ENCODE peak calls at places on chromosomes 16 and 17, in four cellular contexts. D is upper lobe of left lung, I is endothelial cell, J is B cell. K is an unnamed sample.

GRCh38 chr16:48366165-48367093 is 18.8 kb downstream of the SIAH1 start:
- DNase-seq in I (peak), J (peak), D (no peak), K (peak)

GRCh38 chr17:16926591-16927451 is 45.1 kb downstream of the TNFRSF13B start:
- DNase-seq in J (no peak), D (no peak), I (no peak), K (no peak)

GRCh38 chr16:67953641-67954375 is 9.9 kb upstream of the LCAT start:
- DNase-seq in J (no peak), D (no peak), I (no peak), K (no peak)

GRCh38 chr17:918102-918740 is 61.4 kb downstream of the NXN start:
- DNase-seq in I (no peak), J (no peak), D (no peak), K (no peak)

GRCh38 chr17:82765357-82765756 is 13.5 kb downstream of the TBCD start:
- DNase-seq in I (no peak), D (no peak), J (no peak), K (no peak)

GRCh38 chr17:32575865-32576264 is 89.1 kb downstream of the CDK5R1 start:
- DNase-seq in D (no peak), J (no peak), I (no peak), K (no peak)

GRCh38 chr17:28225271-28225670 is 93.7 kb upstream of the TMEM97 start:
- DNase-seq in I (no peak), J (no peak), D (no peak), K (no peak)

GRCh38 chr17:7177954-7178477 is 1.2 kb downstream of the ASGR1 start:
- DNase-seq in J (no peak), I (peak), D (no peak), K (peak)

GRCh38 chr16:87172632-87173031 is 144.6 kb downstream of the C16orf95 start:
- DNase-seq in I (no peak), D (no peak), J (no peak), K (no peak)

GRCh38 chr17:70235252-70235651 is 65.9 kb downstream of the KCNJ2 start:
- DNase-seq in J (no peak), D (no peak), I (no peak), K (no peak)

GRCh38 chr17:73539176-73539575 is 105.1 kb downstream of the SDK2 start:
- DNase-seq in J (no peak), D (no peak), I (no peak), K (no peak)

DNA sequence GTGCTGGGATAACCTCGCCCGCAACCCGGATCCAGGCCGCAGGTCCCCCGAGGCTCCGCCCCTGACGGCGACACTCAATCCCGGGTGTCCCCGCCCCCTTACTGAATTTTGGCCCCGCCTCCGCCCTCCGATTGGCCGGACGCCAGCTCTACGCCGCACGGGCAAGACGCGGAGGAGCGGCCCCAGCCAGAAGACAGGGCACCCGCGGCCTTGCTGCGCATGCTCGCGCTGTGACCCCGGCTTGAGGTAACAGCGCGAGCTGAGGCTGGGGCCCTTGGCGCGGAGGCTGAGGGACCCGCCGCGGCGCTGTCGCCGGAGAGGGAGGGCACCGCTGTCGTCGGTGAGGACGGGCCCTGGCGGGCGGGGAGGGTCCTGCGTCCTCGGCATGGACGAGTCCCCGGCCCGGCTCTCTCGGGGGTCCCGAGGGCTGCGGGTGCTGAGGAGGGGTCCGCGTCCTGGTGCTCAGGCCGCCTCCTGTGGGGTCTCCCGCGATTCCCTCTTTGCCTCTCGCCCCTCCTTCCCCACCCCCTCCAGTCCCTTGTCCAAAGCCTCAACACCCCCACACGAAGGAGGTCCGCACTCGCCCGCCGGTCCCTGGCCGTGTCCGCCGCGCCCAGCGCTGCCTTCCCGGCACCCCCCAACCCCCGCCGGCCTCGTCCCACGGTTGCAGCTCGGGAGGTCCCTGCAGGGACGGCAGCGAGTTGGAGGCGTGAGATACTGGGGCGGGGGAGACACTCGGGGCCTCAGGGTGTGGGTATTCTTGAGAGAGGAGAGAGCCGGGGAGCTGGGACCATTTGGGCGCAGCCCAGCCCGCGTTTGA is at the start of gene FLYWCH2:
- DNase-seq in D (peak), J (peak), I (peak), K (peak)
- TF ChIP-seq CTCF in D (peak), J (no peak), I (peak), K (no peak)

GRCh38 chr17:52297230-52298010 is 138.9 kb upstream of the CA10 start:
- DNase-seq in I (no peak), J (no peak), D (no peak), K (no peak)
- TF ChIP-seq CTCF in I (no peak), J (no peak), D (no peak), K (no peak)

GRCh38 chr17:20114466-20114865 is 105.3 kb downstream of the SPECC1 start:
- DNase-seq in I (no peak), D (no peak), J (no peak), K (no peak)

GRCh38 chr17:20118280-20118679 is 109.1 kb downstream of the SPECC1 start:
- DNase-seq in J (no peak), D (no peak), I (no peak), K (no peak)

GRCh38 chr17:20120835-20121234 is 111.7 kb downstream of the SPECC1 start:
- DNase-seq in D (no peak), I (no peak), J (no peak), K (no peak)

GRCh38 chr17:20121359-20122235 is 112.4 kb downstream of the SPECC1 start:
- DNase-seq in J (peak), I (peak), D (no peak), K (peak)

DNA sequence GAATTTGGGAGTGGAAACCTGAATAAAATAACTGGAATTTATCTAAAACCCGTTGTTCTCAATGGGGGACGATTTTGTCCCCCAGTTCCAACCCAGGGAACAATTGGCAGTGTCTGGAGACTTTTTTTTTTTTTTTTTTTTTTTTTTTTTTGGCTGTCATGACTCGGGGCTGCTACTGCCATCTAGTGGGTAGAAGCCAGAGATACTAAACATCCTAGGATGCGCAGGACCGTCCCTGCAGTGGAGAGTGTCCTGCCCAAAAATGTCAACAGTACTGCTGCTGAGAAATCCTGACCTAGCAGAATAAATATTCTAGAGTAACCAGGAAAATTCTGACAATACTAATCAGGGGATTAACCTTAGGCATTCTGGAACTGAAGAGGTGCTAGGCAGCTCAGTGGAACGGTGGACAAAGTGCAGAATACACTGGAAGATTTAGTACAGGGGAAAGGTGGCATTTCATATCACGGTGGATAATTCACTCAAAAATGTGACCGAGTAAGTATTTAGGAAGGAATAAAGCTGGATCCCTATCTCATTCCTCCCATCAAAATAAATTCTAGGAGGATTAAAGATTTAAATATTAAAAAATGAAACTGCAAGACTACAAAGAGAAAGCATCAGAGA is 107.6 kb downstream of the SPECC1 start:
- DNase-seq in D (no peak), I (peak), J (peak), K (peak)
- TF ChIP-seq CTCF in D (peak), I (peak), J (peak), K (peak)

GRCh38 chr17:72479113-72479512 is 358.3 kb downstream of the SOX9 start:
- DNase-seq in J (no peak), I (no peak), D (no peak), K (no peak)
- TF ChIP-seq CTCF in J (no peak), I (no peak), D (no peak), K (no peak)

GRCh38 chr16:30095166-30096078 is 591 bp downstream of the YPEL3 start:
- DNase-seq in J (peak), D (peak), I (no peak), K (peak)

GRCh38 chr16:30094541-30095165 is 1.4 kb downstream of the YPEL3 start:
- DNase-seq in D (peak), J (no peak), I (no peak), K (no peak)

GRCh38 chr16:30090607-30091332 is 954 bp downstream of the TBX6 start:
- DNase-seq in I (no peak), D (peak), J (peak), K (no peak)

GRCh38 chr16:30091474-30092372 is at the start of gene TBX6:
- DNase-seq in D (peak), I (peak), J (peak), K (peak)

GRCh38 chr16:30092373-30093010 is 768 bp upstream of the TBX6 start:
- DNase-seq in I (peak), D (peak), J (peak), K (peak)
- TF ChIP-seq CTCF in I (no peak), D (peak), J (peak), K (peak)

GRCh38 chr16:50862818-50863672 is 121.2 kb downstream of the CYLD start:
- DNase-seq in J (no peak), I (no peak), D (peak), K (no peak)
- TF ChIP-seq CTCF in J (no peak), I (no peak), D (no peak), K (no peak)

GRCh38 chr16:85704011-85704410 is 15.3 kb upstream of the GINS2 start:
- DNase-seq in J (no peak), D (no peak), I (no peak), K (no peak)

GRCh38 chr16:85708338-85708737 is 19.6 kb upstream of the GINS2 start:
- DNase-seq in J (no peak), I (no peak), D (no peak), K (no peak)

GRCh38 chr16:85706449-85707034 is 17.8 kb upstream of the GINS2 start:
- DNase-seq in J (no peak), D (no peak), I (no peak), K (no peak)

GRCh38 chr16:85707528-85708095 is 18.9 kb upstream of the GINS2 start:
- DNase-seq in I (no peak), J (no peak), D (no peak), K (no peak)

GRCh38 chr16:85704900-85705846 is 16.4 kb upstream of the GINS2 start:
- DNase-seq in D (no peak), J (no peak), I (no peak), K (no peak)
- TF ChIP-seq CTCF in D (no peak), J (no peak), I (no peak), K (no peak)

K was measured in activated CD8-positive, alpha-beta T cell treated with anti-CD3 and anti-CD28 coated beads for 36 hours.